ENCODE peak calls at places on chromosomes 13 and 19, in seven cellular contexts. One of them, this sample, is unnamed.

GRCh38 chr13:103799028-103799427 is 732.8 kb upstream of the SLC10A2 start:
- DNase-seq in IMR-90: no peak
- DNase-seq in pancreas: no peak
- DNase-seq in dorsolateral prefrontal cortex: no peak
- DNase-seq in testis: no peak
- DNase-seq in tibial artery: no peak
- DNase-seq in tibial nerve: no peak
- DNase-seq in this sample: no peak

GRCh38 chr19:403221-404036 is 5.5 kb downstream of the C2CD4C start:
- DNase-seq in IMR-90: no peak
- DNase-seq in pancreas: no peak
- DNase-seq in dorsolateral prefrontal cortex: no peak
- DNase-seq in testis: no peak
- DNase-seq in tibial artery: no peak
- DNase-seq in tibial nerve: peak
- DNase-seq in this sample: no peak

GRCh38 chr19:57615346-57615745 is 1.3 kb downstream of the ZNF134 start:
- DNase-seq in IMR-90: no peak
- DNase-seq in pancreas: no peak
- DNase-seq in dorsolateral prefrontal cortex: no peak
- DNase-seq in testis: no peak
- DNase-seq in tibial artery: no peak
- DNase-seq in tibial nerve: no peak
- DNase-seq in this sample: no peak

GRCh38 chr13:32432856-32433255 is 4.9 kb upstream of the N4BP2L1 start:
- DNase-seq in IMR-90: no peak
- DNase-seq in pancreas: no peak
- DNase-seq in dorsolateral prefrontal cortex: no peak
- DNase-seq in testis: no peak
- DNase-seq in tibial artery: no peak
- DNase-seq in tibial nerve: no peak
- DNase-seq in this sample: peak

GRCh38 chr13:100523994-100524393 is 64.6 kb downstream of the GGACT start:
- DNase-seq in IMR-90: no peak
- DNase-seq in pancreas: no peak
- DNase-seq in dorsolateral prefrontal cortex: no peak
- DNase-seq in testis: no peak
- DNase-seq in tibial artery: no peak
- DNase-seq in tibial nerve: no peak
- DNase-seq in this sample: no peak

GRCh38 chr13:21567714-21568113 is 36.3 kb downstream of the MICU2 start:
- DNase-seq in IMR-90: peak
- DNase-seq in pancreas: no peak
- DNase-seq in dorsolateral prefrontal cortex: no peak
- DNase-seq in testis: no peak
- DNase-seq in tibial artery: no peak
- DNase-seq in tibial nerve: no peak
- DNase-seq in this sample: no peak

GRCh38 chr13:33290421-33290965 is 4.9 kb upstream of the STARD13 start:
- DNase-seq in IMR-90: no peak
- DNase-seq in pancreas: no peak
- DNase-seq in dorsolateral prefrontal cortex: no peak
- DNase-seq in testis: no peak
- DNase-seq in tibial artery: no peak
- DNase-seq in tibial nerve: no peak
- DNase-seq in this sample: no peak

GRCh38 chr19:46124638-46125115 is at the start of gene IGFL3:
- DNase-seq in IMR-90: peak
- DNase-seq in pancreas: no peak
- DNase-seq in dorsolateral prefrontal cortex: no peak
- DNase-seq in testis: no peak
- DNase-seq in tibial artery: no peak
- DNase-seq in tibial nerve: no peak
- DNase-seq in this sample: no peak

GRCh38 chr13:40984670-40985366 is 34.3 kb downstream of the ELF1 start:
- DNase-seq in IMR-90: no peak
- DNase-seq in pancreas: no peak
- DNase-seq in dorsolateral prefrontal cortex: no peak
- DNase-seq in testis: no peak
- DNase-seq in tibial artery: no peak
- DNase-seq in tibial nerve: no peak
- DNase-seq in this sample: no peak

GRCh38 chr13:20160346-20161274 is at the start of gene GJA3:
- DNase-seq in IMR-90: peak
- DNase-seq in pancreas: no peak
- DNase-seq in dorsolateral prefrontal cortex: no peak
- DNase-seq in testis: peak
- DNase-seq in tibial artery: no peak
- DNase-seq in tibial nerve: no peak
- DNase-seq in this sample: peak

GRCh38 chr19:38557205-38557799 is 60.5 kb downstream of the MAP4K1 start:
- DNase-seq in IMR-90: no peak
- DNase-seq in pancreas: no peak
- DNase-seq in dorsolateral prefrontal cortex: no peak
- DNase-seq in testis: no peak
- DNase-seq in tibial artery: no peak
- DNase-seq in tibial nerve: no peak
- DNase-seq in this sample: no peak

GRCh38 chr13:28138756-28139470 is 568 bp downstream of the PAN3 start:
- DNase-seq in IMR-90: peak
- DNase-seq in pancreas: peak
- DNase-seq in dorsolateral prefrontal cortex: peak
- DNase-seq in testis: peak
- DNase-seq in tibial artery: peak
- DNase-seq in tibial nerve: peak
- DNase-seq in this sample: peak

GRCh38 chr13:23644527-23644926 is 74.3 kb downstream of the TNFRSF19 start:
- DNase-seq in IMR-90: peak
- DNase-seq in pancreas: no peak
- DNase-seq in dorsolateral prefrontal cortex: no peak
- DNase-seq in testis: no peak
- DNase-seq in tibial artery: no peak
- DNase-seq in tibial nerve: no peak
- DNase-seq in this sample: no peak
- H3K27ac ChIP-seq in IMR-90: peak
- H3K27ac ChIP-seq in pancreas: no peak
- H3K27ac ChIP-seq in dorsolateral prefrontal cortex: no peak
- H3K27ac ChIP-seq in testis: no peak
- H3K27ac ChIP-seq in tibial artery: no peak
- H3K27ac ChIP-seq in tibial nerve: no peak
- H3K27ac ChIP-seq in this sample: no peak

GRCh38 chr19:49019242-49019932 is 2.5 kb upstream of the LHB start:
- DNase-seq in IMR-90: peak
- DNase-seq in pancreas: peak
- DNase-seq in dorsolateral prefrontal cortex: no peak
- DNase-seq in testis: peak
- DNase-seq in tibial artery: no peak
- DNase-seq in tibial nerve: no peak
- DNase-seq in this sample: peak
- TF ChIP-seq CTCF in IMR-90: peak
- TF ChIP-seq CTCF in pancreas: no peak
- TF ChIP-seq CTCF in dorsolateral prefrontal cortex: no peak
- TF ChIP-seq CTCF in testis: no peak
- TF ChIP-seq CTCF in tibial artery: no peak
- TF ChIP-seq CTCF in tibial nerve: no peak
- TF ChIP-seq CTCF in this sample: peak

GRCh38 chr13:102401305-102401704 is 543 bp downstream of the FGF14 start:
- DNase-seq in IMR-90: no peak
- DNase-seq in pancreas: no peak
- DNase-seq in dorsolateral prefrontal cortex: no peak
- DNase-seq in testis: no peak
- DNase-seq in tibial artery: no peak
- DNase-seq in tibial nerve: no peak
- DNase-seq in this sample: no peak
- H3K27ac ChIP-seq in IMR-90: no peak
- H3K27ac ChIP-seq in pancreas: no peak
- H3K27ac ChIP-seq in dorsolateral prefrontal cortex: peak
- H3K27ac ChIP-seq in testis: no peak
- H3K27ac ChIP-seq in tibial artery: no peak
- H3K27ac ChIP-seq in tibial nerve: peak
- H3K27ac ChIP-seq in this sample: no peak

GRCh38 chr13:90253806-90254205 is 1093.7 kb upstream of the MIR17HG start:
- DNase-seq in IMR-90: no peak
- DNase-seq in pancreas: no peak
- DNase-seq in dorsolateral prefrontal cortex: no peak
- DNase-seq in testis: no peak
- DNase-seq in tibial artery: no peak
- DNase-seq in tibial nerve: no peak
- DNase-seq in this sample: no peak
- TF ChIP-seq CTCF in IMR-90: no peak
- TF ChIP-seq CTCF in pancreas: no peak
- TF ChIP-seq CTCF in dorsolateral prefrontal cortex: no peak
- TF ChIP-seq CTCF in testis: no peak
- TF ChIP-seq CTCF in tibial artery: no peak
- TF ChIP-seq CTCF in tibial nerve: no peak
- TF ChIP-seq CTCF in this sample: no peak

GRCh38 chr13:109792416-109793090 is 6.2 kb upstream of the IRS2 start:
- DNase-seq in IMR-90: no peak
- DNase-seq in pancreas: no peak
- DNase-seq in dorsolateral prefrontal cortex: no peak
- DNase-seq in testis: no peak
- DNase-seq in tibial artery: no peak
- DNase-seq in tibial nerve: no peak
- DNase-seq in this sample: no peak
- H3K27ac ChIP-seq in IMR-90: no peak
- H3K27ac ChIP-seq in pancreas: no peak
- H3K27ac ChIP-seq in dorsolateral prefrontal cortex: no peak
- H3K27ac ChIP-seq in testis: no peak
- H3K27ac ChIP-seq in tibial artery: no peak
- H3K27ac ChIP-seq in tibial nerve: no peak
- H3K27ac ChIP-seq in this sample: no peak

GRCh38 chr13:46685006-46685730 is 111.8 kb downstream of the ESD start:
- DNase-seq in IMR-90: no peak
- DNase-seq in pancreas: no peak
- DNase-seq in dorsolateral prefrontal cortex: no peak
- DNase-seq in testis: no peak
- DNase-seq in tibial artery: no peak
- DNase-seq in tibial nerve: no peak
- DNase-seq in this sample: no peak

GRCh38 chr13:46682015-46682414 is 114.9 kb downstream of the ESD start:
- DNase-seq in IMR-90: no peak
- DNase-seq in pancreas: no peak
- DNase-seq in dorsolateral prefrontal cortex: no peak
- DNase-seq in testis: no peak
- DNase-seq in tibial artery: no peak
- DNase-seq in tibial nerve: no peak
- DNase-seq in this sample: no peak

GRCh38 chr13:46686171-46686570 is 110.8 kb downstream of the ESD start:
- DNase-seq in IMR-90: no peak
- DNase-seq in pancreas: no peak
- DNase-seq in dorsolateral prefrontal cortex: no peak
- DNase-seq in testis: no peak
- DNase-seq in tibial artery: no peak
- DNase-seq in tibial nerve: no peak
- DNase-seq in this sample: no peak

GRCh38 chr13:46683879-46684278 is 113.1 kb downstream of the ESD start:
- DNase-seq in IMR-90: peak
- DNase-seq in pancreas: no peak
- DNase-seq in dorsolateral prefrontal cortex: no peak
- DNase-seq in testis: no peak
- DNase-seq in tibial artery: no peak
- DNase-seq in tibial nerve: no peak
- DNase-seq in this sample: no peak

GRCh38 chr13:46684287-46685001 is 112.5 kb downstream of the ESD start:
- DNase-seq in IMR-90: no peak
- DNase-seq in pancreas: no peak
- DNase-seq in dorsolateral prefrontal cortex: no peak
- DNase-seq in testis: no peak
- DNase-seq in tibial artery: no peak
- DNase-seq in tibial nerve: no peak
- DNase-seq in this sample: no peak
- TF ChIP-seq CTCF in IMR-90: no peak
- TF ChIP-seq CTCF in pancreas: no peak
- TF ChIP-seq CTCF in dorsolateral prefrontal cortex: no peak
- TF ChIP-seq CTCF in testis: no peak
- TF ChIP-seq CTCF in tibial artery: no peak
- TF ChIP-seq CTCF in tibial nerve: no peak
- TF ChIP-seq CTCF in this sample: no peak

GRCh38 chr19:23313196-23313595 is 63.0 kb upstream of the ZNF724 start:
- DNase-seq in IMR-90: no peak
- DNase-seq in pancreas: no peak
- DNase-seq in dorsolateral prefrontal cortex: no peak
- DNase-seq in testis: no peak
- DNase-seq in tibial artery: no peak
- DNase-seq in tibial nerve: no peak
- DNase-seq in this sample: no peak

GRCh38 chr19:23312515-23312914 is 62.3 kb upstream of the ZNF724 start:
- DNase-seq in IMR-90: peak
- DNase-seq in pancreas: no peak
- DNase-seq in dorsolateral prefrontal cortex: no peak
- DNase-seq in testis: no peak
- DNase-seq in tibial artery: no peak
- DNase-seq in tibial nerve: no peak
- DNase-seq in this sample: peak

GRCh38 chr19:23311551-23311950 is 61.4 kb upstream of the ZNF724 start:
- DNase-seq in IMR-90: no peak
- DNase-seq in pancreas: no peak
- DNase-seq in dorsolateral prefrontal cortex: no peak
- DNase-seq in testis: no peak
- DNase-seq in tibial artery: no peak
- DNase-seq in tibial nerve: no peak
- DNase-seq in this sample: no peak

GRCh38 chr19:23318143-23318542 is 67.9 kb upstream of the ZNF724 start:
- DNase-seq in IMR-90: peak
- DNase-seq in pancreas: no peak
- DNase-seq in dorsolateral prefrontal cortex: no peak
- DNase-seq in testis: no peak
- DNase-seq in tibial artery: no peak
- DNase-seq in tibial nerve: no peak
- DNase-seq in this sample: peak

GRCh38 chr19:23314505-23315241 is 64.5 kb upstream of the ZNF724 start:
- DNase-seq in IMR-90: no peak
- DNase-seq in pancreas: no peak
- DNase-seq in dorsolateral prefrontal cortex: no peak
- DNase-seq in testis: no peak
- DNase-seq in tibial artery: no peak
- DNase-seq in tibial nerve: no peak
- DNase-seq in this sample: no peak
- H3K27ac ChIP-seq in IMR-90: no peak
- H3K27ac ChIP-seq in pancreas: no peak
- H3K27ac ChIP-seq in dorsolateral prefrontal cortex: no peak
- H3K27ac ChIP-seq in testis: no peak
- H3K27ac ChIP-seq in tibial artery: no peak
- H3K27ac ChIP-seq in tibial nerve: no peak
- H3K27ac ChIP-seq in this sample: no peak